ENCODE peak calls at places on chromosomes 6 and 20, in five cellular contexts. F, I, X, E and A are unnamed samples. For H3K4me1, the result is how much of the 10 kb centered on the place peaks cover.

GRCh38 chr20:38150595-38151170 is 14.4 kb downstream of the TGM2 start:
- DNase-seq in F (no peak), I (no peak), X (no peak), E (no peak), A (no peak)

GRCh38 chr20:44930517-44931168 is 20.8 kb downstream of the PABPC1L start:
- DNase-seq in F (no peak), I (no peak), X (no peak), E (no peak), A (no peak)

GRCh38 chr6:115071962-115072361 is 729.1 kb upstream of the HS3ST5 start:
- DNase-seq in F (no peak), I (no peak), X (no peak), E (no peak), A (no peak)

GRCh38 chr6:125114248-125114858 is 39.2 kb upstream of the TPD52L1 start:
- DNase-seq in F (peak), I (peak), X (no peak), E (peak), A (no peak)

GRCh38 chr6:6749791-6750434 is 161.4 kb downstream of the LY86 start:
- DNase-seq in F (peak), I (peak), X (no peak), E (peak), A (no peak)

GRCh38 chr6:66663127-66663526 is 956.1 kb upstream of the EYS start:
- DNase-seq in F (no peak), I (no peak), X (no peak), E (peak), A (no peak)

GRCh38 chr20:64161595-64162238 is 2.5 kb upstream of the MYT1 start:
- DNase-seq in F (no peak), I (peak), X (no peak), E (peak), A (no peak)

GRCh38 chr6:33508935-33509926 is 54.9 kb downstream of the ZBTB9 start:
- DNase-seq in F (no peak), I (no peak), X (no peak), E (peak), A (no peak)

GRCh38 chr20:53162251-53162835 is 190.2 kb downstream of the TSHZ2 start:
- DNase-seq in F (no peak), I (peak), X (no peak), E (peak), A (no peak)

GRCh38 chr20:33660685-33661058 is 1.5 kb upstream of the C20orf144 start:
- DNase-seq in F (no peak), I (no peak), X (no peak), E (no peak), A (no peak)

GRCh38 chr6:155498370-155498769 is 42.7 kb upstream of the NOX3 start:
- DNase-seq in F (no peak), I (no peak), X (no peak), E (no peak), A (no peak)

GRCh38 chr6:434051-434705 is 42.6 kb downstream of the IRF4 start:
- DNase-seq in F (no peak), I (no peak), X (no peak), E (no peak), A (no peak)

GRCh38 chr6:169689247-169689646 is 12.6 kb downstream of the WDR27 start:
- DNase-seq in F (no peak), I (no peak), X (no peak), E (no peak), A (no peak)

GRCh38 chr6:17015144-17015543 is 86.7 kb upstream of the STMND1 start:
- DNase-seq in F (no peak), I (no peak), X (peak), E (no peak), A (no peak)

GRCh38 chr20:51815383-51816076 is 13.2 kb upstream of the SALL4 start:
- DNase-seq in F (no peak), I (no peak), X (no peak), E (no peak), A (no peak)

GRCh38 chr20:38196592-38196991 is 31.5 kb upstream of the TGM2 start:
- DNase-seq in F (no peak), I (no peak), X (no peak), E (no peak), A (no peak)

GRCh38 chr6:27374824-27375612 is 13.5 kb upstream of the ZNF391 start:
- DNase-seq in F (peak), I (peak), X (peak), E (peak), A (no peak)

GRCh38 chr6:105781248-105781647 is 304.9 kb upstream of the PRDM1 start:
- DNase-seq in F (no peak), I (no peak), X (no peak), E (no peak), A (no peak)

GRCh38 chr20:13960119-13960518 is 30.3 kb downstream of the SEL1L2 start:
- DNase-seq in F (no peak), I (no peak), X (no peak), E (no peak), A (no peak)

GRCh38 chr6:138588805-138589434 is 89.6 kb upstream of the NHSL1 start:
- DNase-seq in F (peak), I (peak), X (no peak), E (peak), A (no peak)

GRCh38 chr6:168214586-168215104 is 104.9 kb downstream of the DACT2 start:
- DNase-seq in F (no peak), I (no peak), X (no peak), E (no peak), A (no peak)

GRCh38 chr6:132190097-132190814 is 211.0 kb downstream of the MOXD1 start:
- DNase-seq in F (no peak), I (no peak), X (no peak), E (no peak), A (no peak)

GRCh38 chr6:106223300-106223930 is 102.1 kb downstream of the ATG5 start:
- DNase-seq in F (peak), I (peak), X (no peak), E (peak), A (no peak)

GRCh38 chr20:10563935-10564492 is 109.8 kb downstream of the JAG1 start:
- DNase-seq in F (no peak), I (no peak), X (no peak), E (no peak), A (no peak)

GRCh38 chr6:43669050-43669921 is 18.3 kb downstream of the MRPS18A start:
- DNase-seq in F (peak), I (no peak), X (no peak), E (peak), A (no peak)

DNA sequence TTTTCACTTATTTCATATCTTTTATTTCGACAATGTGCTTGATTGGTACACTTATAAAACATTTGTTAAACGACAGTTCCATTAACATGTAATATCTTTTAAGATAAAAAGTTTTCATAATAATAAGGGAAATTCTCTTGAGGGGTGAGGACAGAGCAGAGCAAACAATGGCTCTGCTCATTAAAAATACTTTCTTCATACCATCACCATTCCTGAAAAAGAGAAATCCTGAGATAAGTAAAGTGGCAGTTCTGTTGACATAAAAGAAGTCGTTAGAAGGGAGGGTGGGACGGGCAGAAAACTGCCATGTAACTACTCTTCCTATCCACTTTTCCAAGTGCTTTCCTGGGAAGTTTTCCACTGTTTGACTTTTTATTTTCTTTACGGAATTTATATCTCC is 193.6 kb upstream of the CEP162 start:
- DNase-seq in F (no peak), I (no peak), X (no peak), E (no peak), A (no peak)
- H3K27ac ChIP-seq in F (no peak), I (no peak), X (no peak), E (no peak), A (no peak)

GRCh38 chr6:163705923-163706322 is 291.4 kb downstream of the QKI start:
- DNase-seq in F (no peak), I (no peak), X (no peak), E (no peak), A (no peak)
- H3K4me1 ChIP-seq in F (under half), I (under half), X (under half), E (under half), A (under half)

GRCh38 chr20:2458919-2459499 is 11.6 kb downstream of the SNRPB start:
- DNase-seq in F (no peak), I (no peak), X (peak), E (no peak), A (no peak)
- TF ChIP-seq POLR2AphosphoS5 in F (no peak), I (no peak), X (no peak), E (no peak), A (no peak)

DNA sequence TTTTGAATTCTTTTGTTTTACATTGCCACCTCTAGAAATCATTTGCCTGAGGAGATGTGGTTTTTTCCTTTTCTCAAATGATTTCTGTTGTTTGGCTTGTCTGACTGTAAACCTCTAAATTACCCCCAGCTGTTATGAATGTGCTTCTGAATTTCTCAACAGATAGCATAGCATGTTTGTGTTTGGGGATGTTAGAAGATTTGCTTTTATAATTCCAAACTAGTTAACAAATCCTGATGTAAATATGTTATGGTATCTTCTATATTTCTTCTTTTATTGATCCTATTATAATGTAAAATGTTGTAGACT is 31.6 kb upstream of the EZR start:
- DNase-seq in F (no peak), I (no peak), X (no peak), E (no peak), A (no peak)
- H3K27ac ChIP-seq in F (peak), I (peak), X (peak), E (no peak), A (no peak)